ENCODE peak calls at places on chromosomes 6 and 20, in ten cellular contexts. One of them, this sample, is unnamed.

GRCh38 chr6:45676376-45676775 is 298.6 kb upstream of the SUPT3H start:
- DNase-seq in cardiac fibroblast: no peak
- DNase-seq in ascending aorta: no peak
- DNase-seq in lower lobe of right lung: no peak
- DNase-seq in fibroblast of villous mesenchyme: no peak
- DNase-seq in pancreas: no peak
- DNase-seq in lower leg skin: no peak
- DNase-seq in heart left ventricle: no peak
- DNase-seq in A549: no peak
- DNase-seq in brain microvascular endothelial cell: no peak
- DNase-seq in this sample: no peak

GRCh38 chr20:38260378-38261053 is at the start of gene KIAA1755:
- DNase-seq in brain microvascular endothelial cell: no peak
- DNase-seq in fibroblast of villous mesenchyme: no peak
- DNase-seq in heart left ventricle: peak; percentile 64
- DNase-seq in pancreas: no peak
- DNase-seq in lower lobe of right lung: no peak
- DNase-seq in cardiac fibroblast: no peak
- DNase-seq in lower leg skin: no peak
- DNase-seq in ascending aorta: peak; percentile 65
- DNase-seq in A549: no peak
- DNase-seq in this sample: no peak

GRCh38 chr6:28807682-28808280 is 116.0 kb downstream of the TRIM27 start:
- DNase-seq in ascending aorta: no peak
- DNase-seq in fibroblast of villous mesenchyme: peak; percentile 33
- DNase-seq in cardiac fibroblast: peak; percentile 88
- DNase-seq in brain microvascular endothelial cell: peak; percentile 80
- DNase-seq in heart left ventricle: no peak
- DNase-seq in A549: peak; percentile 80
- DNase-seq in pancreas: no peak
- DNase-seq in lower lobe of right lung: no peak
- DNase-seq in lower leg skin: no peak
- DNase-seq in this sample: no peak

GRCh38 chr6:89984926-89985743 is 90.9 kb downstream of the GJA10 start:
- DNase-seq in pancreas: peak; percentile 42
- DNase-seq in lower lobe of right lung: peak; percentile 53
- DNase-seq in A549: no peak
- DNase-seq in heart left ventricle: peak; percentile 94
- DNase-seq in lower leg skin: no peak
- DNase-seq in cardiac fibroblast: peak; percentile 27
- DNase-seq in ascending aorta: no peak
- DNase-seq in brain microvascular endothelial cell: peak; percentile 76
- DNase-seq in fibroblast of villous mesenchyme: peak; percentile 47
- DNase-seq in this sample: no peak

GRCh38 chr6:35370124-35370741 is 27.9 kb downstream of the PPARD start:
- DNase-seq in lower lobe of right lung: peak; percentile 80
- DNase-seq in heart left ventricle: peak; percentile 78
- DNase-seq in pancreas: no peak
- DNase-seq in A549: peak; percentile 73
- DNase-seq in lower leg skin: peak; percentile 72
- DNase-seq in brain microvascular endothelial cell: peak; percentile 87
- DNase-seq in ascending aorta: peak; percentile 93
- DNase-seq in cardiac fibroblast: peak; percentile 96
- DNase-seq in fibroblast of villous mesenchyme: peak; percentile 93
- DNase-seq in this sample: peak; percentile 75

GRCh38 chr6:28218312-28219248 is 6.5 kb upstream of the ZSCAN9 start:
- DNase-seq in ascending aorta: peak; percentile 78
- DNase-seq in brain microvascular endothelial cell: peak; percentile 37
- DNase-seq in A549: peak; percentile 59
- DNase-seq in lower lobe of right lung: peak; percentile 86
- DNase-seq in lower leg skin: peak; percentile 45
- DNase-seq in fibroblast of villous mesenchyme: peak; percentile 62
- DNase-seq in pancreas: peak; percentile 84
- DNase-seq in cardiac fibroblast: peak; percentile 68
- DNase-seq in heart left ventricle: peak; percentile 89
- DNase-seq in this sample: no peak

GRCh38 chr6:82113231-82113630 is 134.3 kb downstream of the IBTK start:
- DNase-seq in heart left ventricle: no peak
- DNase-seq in A549: no peak
- DNase-seq in lower leg skin: no peak
- DNase-seq in cardiac fibroblast: no peak
- DNase-seq in pancreas: no peak
- DNase-seq in brain microvascular endothelial cell: no peak
- DNase-seq in lower lobe of right lung: no peak
- DNase-seq in ascending aorta: no peak
- DNase-seq in fibroblast of villous mesenchyme: no peak
- DNase-seq in this sample: no peak

GRCh38 chr6:33622456-33623431 is 1.6 kb downstream of the ITPR3 start:
- DNase-seq in ascending aorta: no peak
- DNase-seq in brain microvascular endothelial cell: no peak
- DNase-seq in A549: no peak
- DNase-seq in heart left ventricle: no peak
- DNase-seq in lower lobe of right lung: peak; percentile 59
- DNase-seq in fibroblast of villous mesenchyme: peak; percentile 56
- DNase-seq in cardiac fibroblast: peak; percentile 46
- DNase-seq in pancreas: peak; percentile 67
- DNase-seq in lower leg skin: no peak
- DNase-seq in this sample: no peak

GRCh38 chr6:169312658-169313346 is 59.2 kb upstream of the THBS2 start:
- DNase-seq in A549: no peak
- DNase-seq in pancreas: no peak
- DNase-seq in fibroblast of villous mesenchyme: no peak
- DNase-seq in cardiac fibroblast: peak; percentile 53
- DNase-seq in lower lobe of right lung: no peak
- DNase-seq in heart left ventricle: peak; percentile 44
- DNase-seq in ascending aorta: peak; percentile 44
- DNase-seq in lower leg skin: no peak
- DNase-seq in brain microvascular endothelial cell: no peak
- DNase-seq in this sample: no peak

GRCh38 chr6:105511639-105512038 is 108.8 kb upstream of the PREP start:
- DNase-seq in fibroblast of villous mesenchyme: no peak
- DNase-seq in lower lobe of right lung: no peak
- DNase-seq in ascending aorta: no peak
- DNase-seq in brain microvascular endothelial cell: no peak
- DNase-seq in cardiac fibroblast: no peak
- DNase-seq in heart left ventricle: no peak
- DNase-seq in A549: no peak
- DNase-seq in pancreas: no peak
- DNase-seq in lower leg skin: no peak
- DNase-seq in this sample: no peak

GRCh38 chr6:108200186-108200585 is 34.4 kb downstream of the NR2E1 start:
- DNase-seq in heart left ventricle: no peak
- DNase-seq in pancreas: no peak
- DNase-seq in ascending aorta: no peak
- DNase-seq in A549: no peak
- DNase-seq in lower leg skin: no peak
- DNase-seq in cardiac fibroblast: no peak
- DNase-seq in fibroblast of villous mesenchyme: no peak
- DNase-seq in brain microvascular endothelial cell: no peak
- DNase-seq in lower lobe of right lung: no peak
- DNase-seq in this sample: no peak

GRCh38 chr20:42549496-42549895 is 640.2 kb downstream of the PTPRT start:
- DNase-seq in A549: no peak
- DNase-seq in heart left ventricle: no peak
- DNase-seq in lower leg skin: no peak
- DNase-seq in ascending aorta: no peak
- DNase-seq in brain microvascular endothelial cell: no peak
- DNase-seq in cardiac fibroblast: no peak
- DNase-seq in lower lobe of right lung: no peak
- DNase-seq in pancreas: no peak
- DNase-seq in fibroblast of villous mesenchyme: no peak
- DNase-seq in this sample: no peak

GRCh38 chr6:40000964-40001515 is 66.8 kb upstream of the MOCS1 start:
- DNase-seq in cardiac fibroblast: no peak
- DNase-seq in A549: no peak
- DNase-seq in ascending aorta: no peak
- DNase-seq in heart left ventricle: no peak
- DNase-seq in lower leg skin: no peak
- DNase-seq in pancreas: no peak
- DNase-seq in fibroblast of villous mesenchyme: no peak
- DNase-seq in brain microvascular endothelial cell: no peak
- DNase-seq in lower lobe of right lung: no peak
- DNase-seq in this sample: no peak
- H3K4me3 ChIP-seq in cardiac fibroblast: no peak overlapping the region
- H3K4me3 ChIP-seq in A549: no peak overlapping the region
- H3K4me3 ChIP-seq in ascending aorta: no peak overlapping the region
- H3K4me3 ChIP-seq in heart left ventricle: no peak overlapping the region
- H3K4me3 ChIP-seq in lower leg skin: no peak overlapping the region
- H3K4me3 ChIP-seq in pancreas: no peak overlapping the region
- H3K4me3 ChIP-seq in fibroblast of villous mesenchyme: no peak overlapping the region
- H3K4me3 ChIP-seq in brain microvascular endothelial cell: no peak overlapping the region
- H3K4me3 ChIP-seq in lower lobe of right lung: no peak overlapping the region
- H3K4me3 ChIP-seq in this sample: no peak overlapping the region

GRCh38 chr6:38775870-38776269 is 60.8 kb downstream of the DNAH8 start:
- DNase-seq in heart left ventricle: no peak
- DNase-seq in lower lobe of right lung: no peak
- DNase-seq in ascending aorta: no peak
- DNase-seq in fibroblast of villous mesenchyme: no peak
- DNase-seq in brain microvascular endothelial cell: no peak
- DNase-seq in lower leg skin: no peak
- DNase-seq in pancreas: no peak
- DNase-seq in cardiac fibroblast: peak; percentile 31
- DNase-seq in A549: no peak
- DNase-seq in this sample: no peak

GRCh38 chr6:38771111-38771694 is 56.1 kb downstream of the DNAH8 start:
- DNase-seq in cardiac fibroblast: peak; percentile 52
- DNase-seq in A549: no peak
- DNase-seq in brain microvascular endothelial cell: no peak
- DNase-seq in pancreas: no peak
- DNase-seq in fibroblast of villous mesenchyme: peak; percentile 17
- DNase-seq in ascending aorta: no peak
- DNase-seq in lower lobe of right lung: no peak
- DNase-seq in heart left ventricle: no peak
- DNase-seq in lower leg skin: no peak
- DNase-seq in this sample: no peak

GRCh38 chr6:38776515-38776914 is 61.4 kb downstream of the DNAH8 start:
- DNase-seq in cardiac fibroblast: peak; percentile 73
- DNase-seq in brain microvascular endothelial cell: peak; percentile 81
- DNase-seq in lower lobe of right lung: no peak
- DNase-seq in fibroblast of villous mesenchyme: peak; percentile 18
- DNase-seq in ascending aorta: no peak
- DNase-seq in heart left ventricle: no peak
- DNase-seq in A549: no peak
- DNase-seq in lower leg skin: no peak
- DNase-seq in pancreas: no peak
- DNase-seq in this sample: no peak

GRCh38 chr6:38774933-38775707 is 60.0 kb downstream of the DNAH8 start:
- DNase-seq in heart left ventricle: no peak
- DNase-seq in brain microvascular endothelial cell: no peak
- DNase-seq in pancreas: no peak
- DNase-seq in A549: no peak
- DNase-seq in lower leg skin: no peak
- DNase-seq in cardiac fibroblast: no peak
- DNase-seq in ascending aorta: no peak
- DNase-seq in fibroblast of villous mesenchyme: no peak
- DNase-seq in lower lobe of right lung: no peak
- DNase-seq in this sample: no peak

DNA sequence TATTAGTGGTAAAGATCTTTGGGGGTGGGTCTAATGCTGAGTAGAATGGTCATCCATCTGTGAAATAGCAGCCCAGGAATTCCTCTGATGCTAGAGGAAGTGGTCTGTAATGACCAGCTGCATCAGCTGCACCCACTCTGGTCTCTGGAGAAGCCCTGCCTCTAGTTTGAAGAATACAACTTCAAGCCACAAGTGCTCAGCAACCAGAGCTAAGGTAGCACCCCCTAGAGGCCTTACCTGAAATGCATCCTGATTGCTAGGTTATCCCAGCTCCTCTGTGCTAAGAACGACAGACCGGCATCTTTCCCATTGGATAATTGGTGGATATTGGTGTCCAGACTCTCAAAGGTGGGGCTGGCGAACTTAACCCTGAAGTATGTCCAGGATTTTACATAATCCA is 58.2 kb downstream of the DNAH8 start:
- DNase-seq in ascending aorta: no peak
- DNase-seq in lower lobe of right lung: no peak
- DNase-seq in brain microvascular endothelial cell: no peak
- DNase-seq in pancreas: no peak
- DNase-seq in lower leg skin: no peak
- DNase-seq in heart left ventricle: no peak
- DNase-seq in fibroblast of villous mesenchyme: no peak
- DNase-seq in cardiac fibroblast: peak; percentile 18
- DNase-seq in A549: peak; percentile 24
- DNase-seq in this sample: no peak
- TF ChIP-seq CTCF in ascending aorta: no peak
- TF ChIP-seq CTCF in lower lobe of right lung: peak; percentile 44
- TF ChIP-seq CTCF in brain microvascular endothelial cell: peak; percentile 53
- TF ChIP-seq CTCF in pancreas: no peak
- TF ChIP-seq CTCF in lower leg skin: no peak
- TF ChIP-seq CTCF in heart left ventricle: peak; percentile 19
- TF ChIP-seq CTCF in fibroblast of villous mesenchyme: peak; percentile 55
- TF ChIP-seq CTCF in cardiac fibroblast: peak; percentile 41
- TF ChIP-seq CTCF in A549: no peak
- TF ChIP-seq CTCF in this sample: peak; percentile 56

DNA sequence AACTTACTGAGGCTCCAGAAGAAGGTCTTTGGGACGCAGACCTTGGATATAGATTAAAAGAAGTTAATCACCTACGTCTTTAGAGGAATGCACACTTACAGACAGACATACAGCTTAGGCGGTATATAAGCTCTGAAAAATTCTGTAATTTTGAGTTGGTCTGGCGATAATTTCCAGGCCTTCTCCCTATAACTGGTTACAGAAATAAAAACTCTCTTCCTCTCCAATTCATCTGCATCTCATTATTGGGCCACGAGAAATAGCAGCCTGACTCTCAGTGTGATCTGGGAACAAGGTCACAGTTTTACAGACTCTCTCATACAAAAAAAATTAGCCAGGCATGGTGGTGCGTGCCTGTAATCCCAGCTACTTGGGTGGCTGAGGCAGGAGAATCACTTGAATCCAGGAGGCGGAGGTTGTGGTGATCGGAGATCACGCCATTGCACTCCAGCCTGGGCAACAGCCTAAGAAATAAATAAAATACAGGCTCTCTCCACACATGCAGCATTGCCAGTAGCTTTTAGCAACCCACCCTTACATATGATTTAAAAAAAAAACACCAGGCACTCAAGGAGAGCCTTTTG is 4.7 kb downstream of the ZBTB24 start:
- DNase-seq in lower leg skin: no peak
- DNase-seq in fibroblast of villous mesenchyme: no peak
- DNase-seq in ascending aorta: no peak
- DNase-seq in lower lobe of right lung: no peak
- DNase-seq in cardiac fibroblast: no peak
- DNase-seq in pancreas: no peak
- DNase-seq in heart left ventricle: no peak
- DNase-seq in A549: no peak
- DNase-seq in brain microvascular endothelial cell: no peak
- DNase-seq in this sample: no peak
- H3K4me3 ChIP-seq in lower leg skin: no peak overlapping the region
- H3K4me3 ChIP-seq in fibroblast of villous mesenchyme: no peak overlapping the region
- H3K4me3 ChIP-seq in ascending aorta: no peak overlapping the region
- H3K4me3 ChIP-seq in lower lobe of right lung: no peak overlapping the region
- H3K4me3 ChIP-seq in cardiac fibroblast: no peak overlapping the region
- H3K4me3 ChIP-seq in pancreas: no peak overlapping the region
- H3K4me3 ChIP-seq in heart left ventricle: no peak overlapping the region
- H3K4me3 ChIP-seq in A549: no peak overlapping the region
- H3K4me3 ChIP-seq in brain microvascular endothelial cell: no peak overlapping the region
- H3K4me3 ChIP-seq in this sample: peak overlapping the region; percentile 2

DNA sequence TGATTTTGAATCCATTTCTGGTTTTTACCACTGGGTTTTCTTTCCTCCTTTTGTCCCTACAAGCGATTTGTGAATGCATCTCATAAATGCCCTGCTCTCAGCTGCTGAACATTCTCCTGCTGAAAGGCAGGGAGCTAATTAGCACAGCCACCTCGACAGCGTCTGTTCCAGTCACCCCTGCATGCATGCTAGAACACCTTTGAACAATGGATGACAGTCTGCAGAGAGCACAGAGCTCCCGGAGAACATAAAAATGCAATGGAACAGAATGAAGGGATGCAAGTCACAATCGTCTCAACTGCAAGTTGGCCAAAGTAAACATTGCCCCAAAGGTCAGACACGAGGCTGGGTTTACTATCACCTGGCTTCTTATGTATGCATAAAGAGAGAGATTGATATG is 105.8 kb downstream of the SLC35B3 start:
- DNase-seq in ascending aorta: no peak
- DNase-seq in pancreas: no peak
- DNase-seq in cardiac fibroblast: no peak
- DNase-seq in heart left ventricle: no peak
- DNase-seq in fibroblast of villous mesenchyme: no peak
- DNase-seq in brain microvascular endothelial cell: no peak
- DNase-seq in A549: no peak
- DNase-seq in lower lobe of right lung: no peak
- DNase-seq in lower leg skin: no peak
- DNase-seq in this sample: no peak
- TF ChIP-seq CTCF in ascending aorta: no peak
- TF ChIP-seq CTCF in pancreas: no peak
- TF ChIP-seq CTCF in cardiac fibroblast: no peak
- TF ChIP-seq CTCF in heart left ventricle: no peak
- TF ChIP-seq CTCF in fibroblast of villous mesenchyme: no peak
- TF ChIP-seq CTCF in brain microvascular endothelial cell: no peak
- TF ChIP-seq CTCF in A549: no peak
- TF ChIP-seq CTCF in lower lobe of right lung: no peak
- TF ChIP-seq CTCF in lower leg skin: no peak
- TF ChIP-seq CTCF in this sample: no peak